ENCODE peak calls at places on chromosomes 12 and 14, in six cellular contexts. E, X, S, D, Q and J are unnamed samples.

GRCh38 chr12:565589-566105 is 97.6 kb downstream of the NINJ2 start:
- DNase-seq in E (no peak), X (no peak), S (no peak), D (no peak), Q (no peak), J (no peak)

GRCh38 chr14:97116546-97116945 is 319.4 kb downstream of the VRK1 start:
- DNase-seq in E (no peak), X (no peak), S (no peak), D (no peak), Q (no peak), J (no peak)

GRCh38 chr14:32417956-32418552 is 89.0 kb downstream of the AKAP6 start:
- DNase-seq in E (no peak), X (no peak), S (peak), D (peak), Q (no peak), J (no peak)

GRCh38 chr14:94501588-94502516 is 7.4 kb downstream of the SERPINA12 start:
- DNase-seq in E (no peak), X (no peak), S (no peak), D (no peak), Q (no peak), J (no peak)

GRCh38 chr12:119841433-119842210 is 35.5 kb downstream of the CIT start:
- DNase-seq in E (no peak), X (no peak), S (no peak), D (peak), Q (no peak), J (no peak)

GRCh38 chr12:3283137-3283680 is 206.0 kb downstream of the TSPAN9 start:
- DNase-seq in E (no peak), X (no peak), S (no peak), D (no peak), Q (no peak), J (no peak)

GRCh38 chr12:559208-559905 is 99.6 kb downstream of the B4GALNT3 start:
- DNase-seq in E (no peak), X (no peak), S (no peak), D (no peak), Q (no peak), J (no peak)

GRCh38 chr14:69263364-69263763 is 3.4 kb downstream of the GALNT16 start:
- DNase-seq in E (no peak), X (no peak), S (no peak), D (no peak), Q (no peak), J (peak)

GRCh38 chr12:58034311-58034710 is 92.9 kb downstream of the ATP23 start:
- DNase-seq in E (no peak), X (no peak), S (no peak), D (no peak), Q (no peak), J (no peak)

GRCh38 chr12:43154498-43155045 is 397.4 kb downstream of the ADAMTS20 start:
- DNase-seq in E (no peak), X (no peak), S (no peak), D (no peak), Q (no peak), J (no peak)

GRCh38 chr12:64780531-64781373 is 21.5 kb upstream of the GNS start:
- DNase-seq in E (no peak), X (peak), S (peak), D (peak), Q (no peak), J (no peak)

GRCh38 chr14:104893435-104894207 is 28.6 kb downstream of the CEP170B start:
- DNase-seq in E (no peak), X (no peak), S (no peak), D (no peak), Q (peak), J (no peak)

GRCh38 chr14:77158175-77158908 is 16.8 kb upstream of the ZDHHC22 start:
- DNase-seq in E (no peak), X (peak), S (peak), D (peak), Q (peak), J (peak)

GRCh38 chr14:87992349-87992719 is 648 bp downstream of the GALC start:
- DNase-seq in E (no peak), X (peak), S (no peak), D (no peak), Q (no peak), J (no peak)
- H3K4me3 ChIP-seq in E (peak), X (peak), S (peak), D (peak), Q (peak), J (peak)

GRCh38 chr12:71415336-71416231 is 24.0 kb upstream of the LGR5 start:
- DNase-seq in E (no peak), X (peak), S (peak), D (peak), Q (no peak), J (no peak)
- TF ChIP-seq CTCF in E (peak), X (peak), S (peak), D (peak), Q (peak), J (peak)

DNA sequence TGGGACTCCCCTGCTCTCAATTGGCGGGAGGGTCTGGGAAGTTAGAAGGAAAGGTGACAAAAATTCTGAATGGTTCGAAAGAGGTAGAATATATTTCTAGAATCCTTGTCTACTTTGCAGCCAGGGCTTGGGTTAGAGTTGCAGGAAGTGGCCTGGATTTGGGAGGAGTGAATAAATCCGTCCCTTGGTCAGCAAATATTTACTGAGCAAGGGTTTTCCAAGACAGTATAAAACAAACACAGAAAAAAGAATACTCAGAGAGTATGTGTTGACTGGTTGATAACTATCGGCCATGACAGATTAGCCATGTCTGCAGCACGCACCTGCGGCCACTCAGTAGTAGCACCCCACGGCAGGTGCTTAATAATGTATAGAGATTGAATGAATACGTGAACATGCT is 3.5 kb downstream of the LAG3 start:
- DNase-seq in E (no peak), X (no peak), S (no peak), D (no peak), Q (no peak), J (no peak)
- H3K4me3 ChIP-seq in E (no peak), X (no peak), S (no peak), D (no peak), Q (no peak), J (no peak)

GRCh38 chr14:95533822-95534221 is 1.0 kb upstream of the GLRX5 start:
- DNase-seq in E (no peak), X (peak), S (no peak), D (no peak), Q (no peak), J (no peak)

GRCh38 chr14:95535226-95536021 is 574 bp downstream of the GLRX5 start:
- DNase-seq in E (no peak), X (peak), S (no peak), D (peak), Q (no peak), J (no peak)

GRCh38 chr14:95533391-95533821 is 1.4 kb upstream of the GLRX5 start:
- DNase-seq in E (no peak), X (peak), S (no peak), D (peak), Q (no peak), J (no peak)

GRCh38 chr14:95536036-95536577 is 1.3 kb downstream of the GLRX5 start:
- DNase-seq in E (no peak), X (peak), S (no peak), D (no peak), Q (no peak), J (no peak)

DNA sequence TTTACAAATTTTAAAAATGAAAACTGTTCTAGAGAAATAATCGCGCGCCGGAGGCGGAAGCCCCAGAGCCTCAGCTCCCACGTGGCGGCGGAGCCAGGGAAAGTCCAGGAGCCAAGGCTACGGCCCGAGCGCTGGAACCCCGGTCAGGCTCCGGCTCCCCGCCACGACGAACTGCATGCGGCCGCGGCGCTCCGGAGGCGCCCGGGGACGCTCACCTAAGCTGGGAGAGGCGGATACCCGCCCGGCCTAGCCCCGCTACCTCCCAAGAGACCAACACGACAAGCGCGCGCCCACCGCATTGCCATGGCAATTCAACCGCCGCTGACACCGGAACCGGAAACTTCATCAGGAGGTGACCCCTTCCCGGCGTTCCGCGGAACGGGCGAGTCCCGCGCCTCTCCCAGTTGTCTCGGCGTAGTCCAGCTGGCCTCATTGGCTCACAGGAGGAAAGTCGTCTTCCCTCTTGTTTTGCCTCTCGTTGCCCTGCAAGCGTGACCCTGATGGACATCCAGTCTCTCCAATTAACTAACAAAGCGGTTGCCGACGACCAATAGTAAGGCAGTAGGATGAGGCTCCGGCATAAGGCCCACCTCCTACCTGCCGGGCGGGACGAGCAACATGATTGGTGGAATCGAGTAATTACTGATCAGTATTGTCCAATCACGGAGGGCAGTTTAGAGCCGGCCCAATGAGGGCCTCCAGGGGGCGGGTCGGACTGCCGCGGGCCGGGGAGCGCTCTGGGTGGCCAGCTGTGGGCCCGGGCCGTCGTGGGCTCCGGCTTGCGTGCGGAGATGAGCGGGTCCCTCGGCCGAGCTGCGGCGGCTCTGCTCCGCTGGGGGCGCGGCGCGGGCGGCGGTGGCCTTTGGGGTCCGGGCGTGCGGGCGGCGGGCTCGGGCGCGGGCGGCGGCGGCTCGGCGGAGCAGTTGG is at the start of gene GLRX5:
- DNase-seq in E (peak), X (peak), S (peak), D (peak), Q (peak), J (peak)
- TF ChIP-seq CTCF in E (no peak), X (no peak), S (no peak), D (no peak), Q (peak), J (no peak)

GRCh38 chr12:53966385-53967133 is 6.4 kb upstream of the HOXC11 start:
- DNase-seq in E (no peak), X (no peak), S (no peak), D (no peak), Q (no peak), J (no peak)

GRCh38 chr12:53969588-53970259 is 3.2 kb upstream of the HOXC11 start:
- DNase-seq in E (no peak), X (no peak), S (no peak), D (no peak), Q (no peak), J (no peak)

GRCh38 chr12:53967451-53968059 is 5.4 kb upstream of the HOXC11 start:
- DNase-seq in E (no peak), X (no peak), S (no peak), D (no peak), Q (no peak), J (no peak)

GRCh38 chr12:53970451-53970850 is 2.5 kb upstream of the HOXC11 start:
- DNase-seq in E (no peak), X (no peak), S (no peak), D (no peak), Q (no peak), J (no peak)

GRCh38 chr12:53968214-53969127 is 4.5 kb upstream of the HOXC11 start:
- DNase-seq in E (no peak), X (no peak), S (no peak), D (no peak), Q (no peak), J (no peak)
- H3K4me3 ChIP-seq in E (no peak), X (no peak), S (no peak), D (no peak), Q (no peak), J (no peak)

GRCh38 chr12:120879711-120880300 is 24.4 kb downstream of the SPPL3 start:
- DNase-seq in E (no peak), X (no peak), S (no peak), D (no peak), Q (no peak), J (no peak)

GRCh38 chr12:120882055-120882555 is 22.1 kb downstream of the SPPL3 start:
- DNase-seq in E (no peak), X (no peak), S (no peak), D (no peak), Q (no peak), J (no peak)

GRCh38 chr12:120874547-120875245 is 29.5 kb downstream of the SPPL3 start:
- DNase-seq in E (no peak), X (no peak), S (no peak), D (no peak), Q (no peak), J (no peak)

GRCh38 chr12:120884644-120885043 is 19.5 kb downstream of the SPPL3 start:
- DNase-seq in E (no peak), X (no peak), S (no peak), D (no peak), Q (no peak), J (no peak)

DNA sequence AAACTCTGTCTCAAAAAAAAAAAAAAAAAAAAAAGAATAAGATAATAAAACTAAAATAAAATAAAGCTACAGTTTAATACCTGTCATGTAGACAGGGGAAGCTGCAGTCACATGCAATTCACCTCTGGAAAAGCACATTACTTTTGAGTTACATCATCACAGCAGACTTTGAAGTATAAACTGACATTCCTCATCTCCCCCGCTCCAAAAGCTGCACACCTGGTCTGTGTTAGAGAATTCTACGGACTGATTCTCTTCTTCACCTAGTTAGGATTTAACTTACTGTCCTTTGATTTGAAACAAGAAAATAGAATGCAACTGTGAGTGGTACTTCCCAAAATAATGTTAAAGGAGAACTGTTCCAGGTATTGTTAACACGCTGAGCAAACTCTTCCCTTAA is 25.1 kb downstream of the SPPL3 start:
- DNase-seq in E (no peak), X (no peak), S (no peak), D (no peak), Q (no peak), J (no peak)
- TF ChIP-seq CTCF in E (no peak), X (no peak), S (no peak), D (no peak), Q (no peak), J (no peak)

GRCh38 chr12:6831450-6831995 is 3.3 kb downstream of the P3H3 start:
- DNase-seq in E (no peak), X (no peak), S (no peak), D (no peak), Q (no peak), J (no peak)

GRCh38 chr12:6834873-6835272 is 5.9 kb upstream of the GNB3 start:
- DNase-seq in E (no peak), X (no peak), S (no peak), D (no peak), Q (no peak), J (no peak)

GRCh38 chr12:6832125-6832524 is 3.9 kb downstream of the P3H3 start:
- DNase-seq in E (no peak), X (no peak), S (no peak), D (peak), Q (no peak), J (no peak)

GRCh38 chr12:6834254-6834653 is 6.0 kb downstream of the P3H3 start:
- DNase-seq in E (no peak), X (no peak), S (no peak), D (no peak), Q (no peak), J (no peak)

DNA sequence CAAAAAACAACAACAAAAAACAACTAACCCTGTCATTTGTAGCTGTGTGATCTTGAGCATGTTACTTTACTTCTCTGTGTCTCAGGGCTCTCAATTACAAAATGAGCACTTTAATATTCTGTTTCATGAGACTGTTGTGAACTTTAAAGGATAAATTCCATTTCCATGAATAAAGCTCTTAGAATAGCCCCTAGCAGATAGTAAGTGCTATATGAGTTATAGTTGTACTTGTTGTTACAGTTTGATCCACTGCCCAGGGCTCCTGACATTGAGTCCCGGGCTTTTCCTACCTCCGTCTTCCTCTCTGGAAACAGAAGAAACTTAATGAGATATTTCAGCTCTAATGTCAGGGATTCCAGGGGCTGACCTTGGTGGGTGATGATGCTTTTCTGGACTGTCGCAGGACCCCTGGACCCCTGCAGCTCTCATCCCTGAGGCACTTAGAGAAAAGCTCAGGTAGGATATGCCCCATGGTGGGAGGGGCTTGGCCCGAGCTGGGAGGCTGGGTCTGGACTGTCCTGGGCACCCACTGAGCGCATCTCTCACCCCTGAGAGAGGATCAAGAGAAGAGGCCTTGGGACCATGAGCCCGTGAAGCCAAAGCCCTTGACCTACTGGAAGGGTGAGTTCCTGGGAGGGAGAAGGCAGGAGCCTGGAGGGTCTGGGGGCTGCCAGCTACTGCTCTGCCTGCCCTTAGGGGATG is 5.1 kb downstream of the P3H3 start:
- DNase-seq in E (no peak), X (no peak), S (no peak), D (no peak), Q (no peak), J (no peak)
- H3K4me3 ChIP-seq in E (no peak), X (no peak), S (no peak), D (no peak), Q (no peak), J (no peak)